ENCODE peak calls at places on chromosomes 4 and X, in six cellular contexts. One of them, this sample, is unnamed.
A peak's percentile ranks its signal among the peaks of the same experiment; 100 is the strongest.

GRCh38 chrX:9231491-9231890 is 197.6 kb upstream of the FAM9B start:
- DNase-seq in heart right ventricle: no peak
- DNase-seq in astrocyte of the hippocampus: peak; percentile 41
- DNase-seq in nephron progenitor cell: no peak
- DNase-seq in GM10248: no peak
- DNase-seq in KBM-7: no peak
- DNase-seq in this sample: no peak

GRCh38 chr4:29423836-29424721 is 1296.1 kb upstream of the PCDH7 start:
- DNase-seq in heart right ventricle: no peak
- DNase-seq in astrocyte of the hippocampus: peak; percentile 62
- DNase-seq in nephron progenitor cell: no peak
- DNase-seq in GM10248: no peak
- DNase-seq in KBM-7: no peak
- DNase-seq in this sample: peak; percentile 15

GRCh38 chr4:159281781-159282180 is 178.9 kb downstream of the RAPGEF2 start:
- DNase-seq in heart right ventricle: no peak
- DNase-seq in astrocyte of the hippocampus: no peak
- DNase-seq in nephron progenitor cell: no peak
- DNase-seq in GM10248: no peak
- DNase-seq in KBM-7: no peak
- DNase-seq in this sample: no peak

GRCh38 chr4:140239311-140239710 is 85.3 kb upstream of the MAML3 start:
- DNase-seq in heart right ventricle: no peak
- DNase-seq in astrocyte of the hippocampus: no peak
- DNase-seq in nephron progenitor cell: no peak
- DNase-seq in GM10248: no peak
- DNase-seq in KBM-7: no peak
- DNase-seq in this sample: no peak

GRCh38 chr4:87732033-87732770 is 67.2 kb upstream of the IBSP start:
- DNase-seq in heart right ventricle: no peak
- DNase-seq in astrocyte of the hippocampus: no peak
- DNase-seq in nephron progenitor cell: no peak
- DNase-seq in GM10248: no peak
- DNase-seq in KBM-7: no peak
- DNase-seq in this sample: no peak

GRCh38 chr4:80199004-80199579 is 1.8 kb downstream of the PRDM8 start:
- DNase-seq in heart right ventricle: no peak
- DNase-seq in astrocyte of the hippocampus: no peak
- DNase-seq in nephron progenitor cell: no peak
- DNase-seq in GM10248: no peak
- DNase-seq in KBM-7: no peak
- DNase-seq in this sample: no peak

GRCh38 chr4:41750624-41751324 is 2.2 kb upstream of the PHOX2B start:
- DNase-seq in heart right ventricle: no peak
- DNase-seq in astrocyte of the hippocampus: no peak
- DNase-seq in nephron progenitor cell: peak; percentile 45
- DNase-seq in GM10248: no peak
- DNase-seq in KBM-7: no peak
- DNase-seq in this sample: no peak

GRCh38 chrX:29466441-29466840 is 748.9 kb upstream of the MAGEB2 start:
- DNase-seq in heart right ventricle: no peak
- DNase-seq in astrocyte of the hippocampus: peak; percentile 18
- DNase-seq in nephron progenitor cell: no peak
- DNase-seq in GM10248: no peak
- DNase-seq in KBM-7: no peak
- DNase-seq in this sample: peak; percentile 35